ENCODE peak calls at places on chromosomes 7 and 10, in five cellular contexts. K is NB4; G is AG20443; A is activated CD8-positive, alpha-beta T cell treated with anti-CD3 and anti-CD28 coated beads for 36 hours; L is SHP77. B is an unnamed sample.

GRCh38 chr7:152395115-152395514 is 40.7 kb downstream of the KMT2C start:
- DNase-seq in K (peak), G (no peak), A (peak), L (no peak), B (peak)

GRCh38 chr10:85741626-85742300 is 624.8 kb downstream of the GRID1 start:
- DNase-seq in K (no peak), G (no peak), A (no peak), L (no peak), B (no peak)

GRCh38 chr10:87702260-87702972 is 42.7 kb downstream of the PAPSS2 start:
- DNase-seq in K (no peak), G (no peak), A (no peak), L (no peak), B (no peak)

GRCh38 chr7:75892634-75893272 is 13.9 kb downstream of the RHBDD2 start:
- DNase-seq in K (no peak), G (peak), A (no peak), L (no peak), B (peak)

GRCh38 chr7:98922392-98923107 is 44.2 kb downstream of the TRRAP start:
- DNase-seq in K (no peak), G (peak), A (no peak), L (peak), B (peak)

GRCh38 chr10:49653530-49653929 is 25.9 kb upstream of the C10orf53 start:
- DNase-seq in K (no peak), G (peak), A (no peak), L (no peak), B (no peak)

GRCh38 chr7:25171071-25171470 is 46.0 kb upstream of the CYCS start:
- DNase-seq in K (no peak), G (no peak), A (no peak), L (no peak), B (no peak)

GRCh38 chr7:113936982-113937381 is 18.2 kb upstream of the PPP1R3A start:
- DNase-seq in K (no peak), G (no peak), A (no peak), L (no peak), B (no peak)

GRCh38 chr7:6251653-6252052 is 20.8 kb downstream of the CYTH3 start:
- DNase-seq in K (no peak), G (no peak), A (no peak), L (no peak), B (peak)

GRCh38 chr7:55571534-55572377 is 546 bp downstream of the VOPP1 start:
- DNase-seq in K (peak), G (peak), A (peak), L (peak), B (peak)

B was measured in fibroblast of villous mesenchyme.